ENCODE peak calls at places on chromosomes 4 and X, in six cellular contexts. L is A549, R is testis, Z is upper lobe of left lung, C is iPS DF 6.9, B is adrenal gland. W is an unnamed sample. For H3K4me1, the result is how much of the 10 kb centered on the place peaks cover.

GRCh38 chr4:47746122-47746521 is 91.7 kb downstream of the CORIN start:
- DNase-seq in L (no peak), B (no peak), Z (no peak), R (no peak), C (no peak), W (no peak)

GRCh38 chr4:46645092-46645491 is 255.2 kb upstream of the GABRA2 start:
- DNase-seq in R (no peak), L (no peak), Z (no peak), C (no peak), B (no peak), W (no peak)

GRCh38 chrX:38548508-38548907 is 12.8 kb upstream of the TSPAN7 start:
- DNase-seq in R (no peak), C (no peak), L (no peak), B (no peak), Z (no peak), W (no peak)

GRCh38 chr4:73978886-73979285 is 2.9 kb downstream of the PF4 start:
- DNase-seq in R (no peak), Z (no peak), L (peak), C (no peak), B (no peak), W (no peak)

GRCh38 chrX:12269484-12269883 is 131.2 kb downstream of the FRMPD4 start:
- DNase-seq in C (no peak), R (no peak), Z (no peak), L (peak), B (no peak), W (no peak)

GRCh38 chr4:113106076-113106475 is 56.6 kb downstream of the ANK2 start:
- DNase-seq in Z (no peak), R (no peak), B (no peak), C (no peak), L (peak), W (no peak)

GRCh38 chrX:71147496-71148277 is 3.0 kb downstream of the NLGN3 start:
- DNase-seq in L (no peak), Z (no peak), R (no peak), C (no peak), B (no peak), W (no peak)

GRCh38 chrX:130994671-130995070 is 63.5 kb upstream of the ARHGAP36 start:
- DNase-seq in Z (no peak), C (peak), R (peak), L (peak), B (no peak), W (peak)

GRCh38 chr4:121998024-121998423 is 46.2 kb upstream of the TRPC3 start:
- DNase-seq in L (peak), B (no peak), R (no peak), Z (no peak), C (no peak), W (no peak)

GRCh38 chr4:71460368-71460767 is 121.5 kb downstream of the SLC4A4 start:
- DNase-seq in R (no peak), B (no peak), L (peak), Z (no peak), C (no peak), W (no peak)

GRCh38 chr4:99633772-99634171 is 23.9 kb downstream of the C4orf54 start:
- DNase-seq in R (no peak), C (no peak), B (no peak), L (no peak), Z (no peak), W (no peak)

GRCh38 chrX:1412551-1413161 is 20.7 kb upstream of the SLC25A6 start:
- DNase-seq in B (no peak), Z (no peak), L (no peak), C (no peak), R (no peak), W (no peak)

GRCh38 chr4:138945401-138945800 is 70.2 kb upstream of the NOCT start:
- DNase-seq in L (no peak), R (no peak), Z (no peak), B (no peak), C (no peak), W (no peak)

GRCh38 chrX:7448123-7448522 is 300.2 kb upstream of the PUDP start:
- DNase-seq in B (no peak), Z (no peak), L (no peak), R (no peak), C (no peak), W (no peak)

GRCh38 chr4:147607463-147607862 is 9.7 kb upstream of the TMEM184C start:
- DNase-seq in R (no peak), C (no peak), L (no peak), B (no peak), Z (no peak), W (no peak)

GRCh38 chr4:177237291-177237690 is 72.4 kb upstream of the NEIL3 start:
- DNase-seq in R (no peak), C (no peak), Z (no peak), L (no peak), B (no peak), W (no peak)

GRCh38 chr4:99885063-99885664 is 9.1 kb downstream of the LAMTOR3 start:
- DNase-seq in B (no peak), C (no peak), L (peak), R (peak), Z (no peak), W (no peak)

GRCh38 chrX:132837126-132837525 is 121.3 kb downstream of the HS6ST2 start:
- DNase-seq in L (no peak), C (no peak), B (no peak), Z (no peak), R (no peak), W (peak)

GRCh38 chr4:30844861-30845582 is 124.9 kb downstream of the PCDH7 start:
- DNase-seq in R (no peak), C (no peak), Z (no peak), B (no peak), L (no peak), W (no peak)

GRCh38 chr4:99574530-99575314 is at the start of gene MTTP:
- DNase-seq in L (no peak), Z (no peak), C (no peak), R (no peak), B (no peak), W (no peak)

GRCh38 chr4:83603130-83603529 is 67.2 kb downstream of the GPAT3 start:
- DNase-seq in B (no peak), R (no peak), Z (no peak), L (no peak), C (no peak), W (no peak)

GRCh38 chr4:27398911-27399310 is 538.3 kb downstream of the STIM2 start:
- DNase-seq in R (no peak), B (no peak), C (no peak), L (no peak), Z (no peak), W (no peak)

GRCh38 chr4:126445596-126445995 is 1130.8 kb downstream of the FAT4 start:
- DNase-seq in L (no peak), C (no peak), R (no peak), B (no peak), Z (no peak), W (no peak)

GRCh38 chr4:7154351-7154981 is 37.9 kb upstream of the SORCS2 start:
- DNase-seq in C (no peak), B (no peak), R (no peak), Z (no peak), L (no peak), W (no peak)

GRCh38 chr4:73234712-73235111 is 23.9 kb downstream of the ANKRD17 start:
- DNase-seq in B (no peak), R (no peak), Z (no peak), C (no peak), L (no peak), W (no peak)

GRCh38 chr4:19982556-19982955 is 269.1 kb upstream of the SLIT2 start:
- DNase-seq in Z (no peak), R (no peak), L (no peak), B (no peak), C (no peak), W (no peak)

GRCh38 chrX:79263550-79263949 is 103.6 kb downstream of the ITM2A start:
- DNase-seq in C (no peak), R (no peak), B (no peak), L (no peak), Z (no peak), W (no peak)

DNA sequence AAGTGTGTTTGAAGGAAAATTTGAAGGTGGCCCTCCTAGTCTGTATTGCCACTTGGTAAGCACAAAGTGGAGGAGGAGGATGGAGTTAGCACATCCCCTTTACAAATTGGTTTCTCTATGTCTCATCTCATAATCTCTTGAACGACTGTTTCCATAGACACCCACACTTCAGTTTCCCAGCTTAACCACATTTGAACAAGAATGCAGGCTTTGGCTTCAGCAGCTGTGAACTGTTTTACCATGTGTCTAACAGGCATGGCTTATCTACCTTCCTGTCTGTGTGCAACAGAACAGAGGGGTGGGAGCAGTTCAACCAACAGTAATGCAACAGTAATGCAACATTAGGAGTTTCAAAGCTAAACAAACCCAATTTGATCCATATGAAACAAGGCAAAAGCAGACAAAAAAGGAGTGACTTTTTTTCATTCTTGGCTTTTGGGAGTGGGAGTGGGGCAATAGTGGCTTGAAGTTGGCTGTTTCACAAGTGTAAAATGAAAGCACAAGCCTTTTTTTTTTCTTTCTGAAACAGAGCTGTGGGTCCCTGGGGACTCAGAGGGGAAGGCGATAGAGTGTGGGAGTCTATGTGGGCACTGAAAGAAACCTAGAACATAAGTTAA is 108.0 kb downstream of the ITM2A start:
- DNase-seq in R (no peak), Z (no peak), B (no peak), L (no peak), C (no peak), W (no peak)
- H3K4me1 ChIP-seq in R (under half), Z (under half), B (under half), L (under half), C (under half), W (under half)

DNA sequence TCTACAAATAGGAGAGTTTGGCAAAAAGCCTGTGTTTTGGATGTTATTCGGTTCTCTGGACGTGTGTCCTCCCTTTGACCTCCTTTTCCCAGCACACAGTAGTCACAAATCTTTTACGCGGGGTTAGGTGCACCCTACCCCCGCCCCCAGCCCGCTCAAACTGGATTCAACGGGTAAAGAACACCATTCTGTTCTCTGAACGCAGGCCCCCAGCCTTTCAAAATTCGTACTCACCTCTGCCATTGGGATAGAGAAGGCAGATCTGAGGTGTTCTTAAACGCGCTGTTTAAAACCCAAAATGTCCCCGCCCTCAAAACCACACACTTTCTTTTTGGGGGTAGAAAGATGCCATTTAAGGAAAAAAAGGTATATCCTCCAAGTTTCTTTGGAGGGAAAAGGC is 2.7 kb downstream of the LEF1 start:
- DNase-seq in B (no peak), Z (no peak), C (no peak), R (no peak), L (no peak), W (no peak)
- H3K4me3 ChIP-seq in B (no peak), Z (peak), C (no peak), R (no peak), L (no peak), W (no peak)

GRCh38 chr4:680931-681645 is 6.7 kb downstream of the MYL5 start:
- DNase-seq in C (no peak), B (peak), Z (peak), R (peak), L (peak), W (no peak)

GRCh38 chr4:679571-680083 is 5.3 kb downstream of the MYL5 start:
- DNase-seq in B (no peak), L (no peak), R (no peak), C (no peak), Z (peak), W (no peak)

GRCh38 chr4:681736-682451 is 7.1 kb downstream of the SLC49A3 start:
- DNase-seq in Z (peak), L (peak), C (no peak), B (peak), R (no peak), W (peak)

GRCh38 chr4:680091-680490 is 5.7 kb downstream of the MYL5 start:
- DNase-seq in Z (peak), C (no peak), L (no peak), B (no peak), R (no peak), W (no peak)

GRCh38 chr4:680565-680930 is 6.2 kb downstream of the MYL5 start:
- DNase-seq in B (peak), Z (peak), L (no peak), C (no peak), R (no peak), W (no peak)
- H3K4me1 ChIP-seq in B (under half), Z (under half), L (under half), C (under half), R (under half), W (under half)

GRCh38 chr4:2797545-2798305 is 4.8 kb downstream of the SH3BP2 start:
- DNase-seq in R (no peak), Z (peak), C (no peak), L (no peak), B (peak), W (peak)
- H3K4me3 ChIP-seq in R (no peak), Z (no peak), C (no peak), L (no peak), B (no peak), W (no peak)

GRCh38 chr4:2858451-2859217 is 15.0 kb downstream of the ADD1 start:
- DNase-seq in B (peak), L (no peak), R (no peak), Z (no peak), C (no peak), W (no peak)

GRCh38 chr4:2859514-2859913 is 15.9 kb downstream of the ADD1 start:
- DNase-seq in L (no peak), B (no peak), C (no peak), Z (no peak), R (no peak), W (no peak)

GRCh38 chr4:2855584-2855983 is 11.9 kb downstream of the ADD1 start:
- DNase-seq in Z (no peak), B (no peak), C (no peak), R (no peak), L (no peak), W (no peak)

GRCh38 chr4:2856266-2856665 is 12.6 kb downstream of the ADD1 start:
- DNase-seq in B (no peak), Z (no peak), C (no peak), L (no peak), R (no peak), W (no peak)

GRCh38 chr4:2857349-2857927 is 13.8 kb downstream of the ADD1 start:
- DNase-seq in C (no peak), Z (no peak), B (no peak), L (no peak), R (no peak), W (no peak)
- H3K4me1 ChIP-seq in C (under half), Z (half or more), B (half or more), L (under half), R (half or more), W (half or more)

W was measured in body of pancreas.